ENCODE peak calls at places on chromosomes 4 and X, in five cellular contexts. L, C, V, A and N are unnamed samples.

GRCh38 chr4:3266076-3266475 is 17.1 kb downstream of the MSANTD1 start:
- DNase-seq in A (no peak), C (no peak), V (no peak), L (no peak), N (no peak)

GRCh38 chrX:154535892-154536291 is 10.8 kb downstream of the G6PD start:
- DNase-seq in C (no peak), V (no peak), A (no peak), L (no peak), N (no peak)

GRCh38 chrX:127552571-127552970 is 499.6 kb downstream of the ACTRT1 start:
- DNase-seq in A (peak; percentile 33), V (no peak), L (no peak), C (no peak), N (no peak)

GRCh38 chrX:139475432-139475831 is 55.1 kb upstream of the F9 start:
- DNase-seq in C (no peak), V (no peak), L (no peak), A (peak; percentile 2), N (no peak)

GRCh38 chr4:81722229-81722900 is 250.7 kb upstream of the RASGEF1B start:
- DNase-seq in L (peak; percentile 67), V (no peak), A (no peak), C (no peak), N (no peak)

GRCh38 chrX:1932231-1932630 is 317.4 kb downstream of the ASMT start:
- DNase-seq in A (peak; percentile 54), V (no peak), C (no peak), L (no peak), N (no peak)

GRCh38 chr4:6047130-6047673 is 29.0 kb upstream of the C4orf50 start:
- DNase-seq in A (peak; percentile 30), L (no peak), C (no peak), V (no peak), N (no peak)

GRCh38 chr4:26105372-26105771 is 191.4 kb downstream of the SMIM20 start:
- DNase-seq in L (no peak), A (no peak), C (no peak), V (no peak), N (no peak)

GRCh38 chr4:147846318-147847135 is 114.6 kb downstream of the ARHGAP10 start:
- DNase-seq in A (no peak), V (no peak), L (no peak), C (no peak), N (no peak)

GRCh38 chrX:48794993-48795501 is 6.8 kb upstream of the HDAC6 start:
- DNase-seq in L (no peak), C (no peak), V (no peak), A (peak; percentile 41), N (no peak)

GRCh38 chr4:122539861-122540465 is 80.9 kb downstream of the IL21 start:
- DNase-seq in C (no peak), L (no peak), A (no peak), V (no peak), N (peak; percentile 85)

GRCh38 chrX:139826065-139827044 is 106.5 kb downstream of the ATP11C start:
- DNase-seq in V (no peak), L (no peak), A (no peak), C (no peak), N (peak; percentile 46)

DNA sequence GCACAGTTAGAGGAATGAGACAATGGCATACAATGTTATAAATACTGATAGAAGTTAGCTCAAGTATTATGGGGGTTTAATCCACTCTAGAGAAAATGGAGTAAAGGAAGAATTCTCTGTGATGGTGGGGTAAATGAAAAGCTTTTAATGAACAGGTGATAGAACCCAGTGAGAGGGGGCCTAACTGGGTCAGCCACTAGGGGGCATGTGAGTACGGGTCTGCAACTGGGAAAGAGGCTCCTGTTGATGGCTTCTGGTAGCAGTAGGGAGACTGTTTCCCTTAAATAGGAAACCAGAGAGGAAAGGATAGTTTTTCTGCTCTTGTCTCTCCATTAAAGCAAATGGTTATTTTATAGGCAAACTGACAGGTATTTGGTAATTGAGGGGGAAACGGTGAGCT is 132.8 kb upstream of the GPR101 start:
- DNase-seq in L (no peak), C (no peak), V (peak; percentile 23), A (peak; percentile 34), N (no peak)
- H3K27me3 ChIP-seq in L (no peaks in the 10 kb centered on the region), C (no peaks in the 10 kb centered on the region), V (no peaks in the 10 kb centered on the region), A (no peaks in the 10 kb centered on the region), N (no peaks in the 10 kb centered on the region)

DNA sequence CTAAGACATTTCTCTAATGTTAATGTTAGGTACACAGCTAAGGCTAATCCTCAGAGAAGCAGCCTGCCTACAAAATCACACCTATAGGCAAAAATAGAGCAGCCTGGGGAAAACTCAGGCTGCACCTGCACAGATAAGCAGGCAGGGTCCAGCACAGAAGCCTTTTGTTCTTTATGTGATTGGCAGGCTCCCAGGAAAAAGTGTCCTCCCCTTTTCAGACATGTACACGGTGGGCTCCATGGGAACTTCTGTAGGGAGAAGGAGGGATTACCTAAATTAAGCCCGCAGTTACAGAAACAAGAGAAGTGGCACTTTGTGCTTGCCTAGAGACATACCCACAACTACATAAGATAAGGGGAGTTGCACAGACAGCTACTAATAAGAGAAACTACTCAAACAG is 4.0 kb upstream of the HSPA4L start:
- DNase-seq in C (peak; percentile 71), V (no peak), L (peak; percentile 26), A (no peak), N (no peak)
- H3K9ac ChIP-seq in C (no peak overlapping the region), V (no peak overlapping the region), L (no peak overlapping the region), A (no peak overlapping the region), N (no peak overlapping the region)

GRCh38 chrX:115047715-115048114 is 30.3 kb upstream of the IL13RA2 start:
- DNase-seq in L (no peak), A (no peak), C (no peak), V (no peak), N (no peak)

GRCh38 chrX:115054876-115055275 is 37.5 kb upstream of the IL13RA2 start:
- DNase-seq in A (no peak), V (no peak), C (no peak), L (no peak), N (no peak)

GRCh38 chrX:115058276-115058675 is 40.9 kb upstream of the IL13RA2 start:
- DNase-seq in V (no peak), L (no peak), C (no peak), A (no peak), N (no peak)

DNA sequence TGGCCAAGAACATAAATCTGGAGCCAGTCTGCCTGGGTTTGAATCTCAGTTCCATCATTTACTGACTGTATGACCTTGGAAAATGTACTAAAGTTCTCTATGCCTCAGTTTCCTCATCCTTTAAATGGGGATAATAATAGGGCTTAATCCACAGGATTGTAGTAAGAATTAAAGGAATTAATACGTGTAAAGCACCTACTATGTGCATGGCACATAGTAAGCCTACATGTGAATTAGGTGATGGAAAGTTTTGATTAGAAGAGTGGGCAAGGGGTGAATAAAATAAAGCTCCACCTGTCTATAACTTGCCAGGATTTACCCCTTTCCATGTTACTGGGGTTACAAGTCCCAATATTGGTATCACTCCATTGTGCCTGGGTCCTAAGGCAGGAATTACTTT is 35.8 kb upstream of the IL13RA2 start:
- DNase-seq in C (no peak), L (no peak), A (no peak), V (no peak), N (no peak)
- H3K27me3 ChIP-seq in C (no peaks in the 10 kb centered on the region), L (no peaks in the 10 kb centered on the region), A (no peaks in the 10 kb centered on the region), V (no peaks in the 10 kb centered on the region), N (no peaks in the 10 kb centered on the region)

GRCh38 chrX:134002921-134003615 is 17.7 kb upstream of the GPC3 start:
- DNase-seq in C (no peak), V (no peak), A (no peak), L (no peak), N (no peak)

GRCh38 chrX:134006484-134007161 is 21.2 kb upstream of the GPC3 start:
- DNase-seq in A (no peak), L (no peak), V (no peak), C (peak; percentile 89), N (no peak)

GRCh38 chrX:134000260-134001245 is 15.2 kb upstream of the GPC3 start:
- DNase-seq in A (no peak), L (no peak), C (no peak), V (no peak), N (no peak)

GRCh38 chrX:133999013-133999705 is 13.8 kb upstream of the GPC3 start:
- DNase-seq in C (no peak), V (no peak), L (no peak), A (no peak), N (no peak)

GRCh38 chrX:134004038-134004437 is 18.6 kb upstream of the GPC3 start:
- DNase-seq in C (no peak), A (no peak), V (no peak), L (no peak), N (no peak)
- H3K9ac ChIP-seq in C (no peak overlapping the region), A (no peak overlapping the region), V (no peak overlapping the region), L (no peak overlapping the region), N (no peak overlapping the region)

GRCh38 chr4:1004557-1005485 is 6.6 kb upstream of the FGFRL1 start:
- DNase-seq in V (no peak), A (no peak), L (no peak), C (no peak), N (no peak)
- H3K27me3 ChIP-seq in V (no peaks in the 10 kb centered on the region), A (peaks cover 39% of the 10 kb centered on the region), L (peaks cover 81% of the 10 kb centered on the region), C (peaks cover 10% of the 10 kb centered on the region), N (no peaks in the 10 kb centered on the region)